ENCODE peak calls at places on chromosome 1, in seven cellular contexts. J is HFF-Myc; P is non-pigmented ciliary epithelial cell; S is GM04503; X is activated naive CD4-positive, alpha-beta T cell; Q is heart left ventricle; N is activated CD4-positive, CD25-positive, alpha-beta regulatory T cell. C is an unnamed sample.

GRCh38 chr1:153430166-153430553 is 13.8 kb downstream of the S100A7A start:
- DNase-seq in P (no peak), S (no peak), X (no peak), N (no peak), Q (no peak), J (no peak), C (no peak)

GRCh38 chr1:8097077-8097799 is 71.1 kb upstream of the ERRFI1 start:
- DNase-seq in Q (no peak), S (peak), N (no peak), J (peak), P (peak), X (no peak), C (no peak)

GRCh38 chr1:10778640-10779039 is 17.8 kb downstream of the CASZ1 start:
- DNase-seq in N (no peak), J (no peak), Q (no peak), P (no peak), X (no peak), S (no peak), C (no peak)

GRCh38 chr1:92482404-92482664 is 4.4 kb downstream of the GFI1 start:
- DNase-seq in S (no peak), X (no peak), P (no peak), Q (peak), N (no peak), J (no peak), C (no peak)

GRCh38 chr1:3910049-3910731 is 10.1 kb upstream of the C1orf174 start:
- DNase-seq in Q (no peak), X (no peak), J (no peak), N (no peak), S (no peak), P (no peak), C (no peak)

GRCh38 chr1:4652631-4653327 is 1.6 kb upstream of the AJAP1 start:
- DNase-seq in X (peak), Q (peak), J (no peak), P (no peak), N (peak), S (no peak), C (peak)

GRCh38 chr1:97145321-97145956 is 423.9 kb downstream of the PTBP2 start:
- DNase-seq in S (peak), P (peak), X (no peak), N (no peak), J (peak), Q (no peak), C (no peak)

GRCh38 chr1:9835758-9836631 is 12.2 kb upstream of the CLSTN1 start:
- DNase-seq in N (no peak), P (no peak), J (no peak), S (no peak), Q (no peak), X (no peak), C (no peak)

GRCh38 chr1:1073743-1074587 is at the start of gene RNF223:
- DNase-seq in Q (peak), N (no peak), X (no peak), S (no peak), J (no peak), P (no peak), C (no peak)

GRCh38 chr1:44030606-44031050 is 634 bp downstream of the SLC6A9 start:
- DNase-seq in J (no peak), Q (peak), S (no peak), P (no peak), X (no peak), N (no peak), C (peak)

GRCh38 chr1:103160281-103160680 is 52.0 kb upstream of the COL11A1 start:
- DNase-seq in Q (no peak), P (no peak), N (no peak), S (no peak), X (no peak), J (no peak), C (no peak)

GRCh38 chr1:212982430-212983152 is 32.2 kb downstream of the VASH2 start:
- DNase-seq in X (no peak), P (no peak), S (no peak), J (no peak), Q (peak), N (no peak), C (no peak)

GRCh38 chr1:150109567-150109966 is 40.1 kb upstream of the PLEKHO1 start:
- DNase-seq in P (no peak), N (no peak), S (no peak), X (no peak), J (no peak), Q (no peak), C (no peak)

GRCh38 chr1:187275985-187276580 is 447.3 kb downstream of the PLA2G4A start:
- DNase-seq in Q (no peak), J (no peak), P (no peak), X (no peak), S (no peak), N (no peak), C (no peak)

GRCh38 chr1:64478594-64479248 is 8.8 kb downstream of the CACHD1 start:
- DNase-seq in X (no peak), J (no peak), P (no peak), Q (no peak), N (no peak), S (no peak), C (no peak)

GRCh38 chr1:84877592-84877991 is 15.4 kb downstream of the LPAR3 start:
- DNase-seq in J (no peak), Q (no peak), S (no peak), P (no peak), X (no peak), N (no peak), C (no peak)

GRCh38 chr1:84853743-84854721 is 39.0 kb downstream of the LPAR3 start:
- DNase-seq in X (no peak), N (no peak), S (no peak), J (peak), P (peak), Q (no peak), C (no peak)

C was measured in mesothelial cell of epicardium.